ENCODE peak calls at places on chromosomes 4 and X, in ten cellular contexts. F is A549, I is NB4, Q is WTC11, H is HepG2, A is GM12878, K is H1, P is HCT116, W is K562, R is SK-N-SH. X is an unnamed sample.

GRCh38 chrX:11395859-11396258 is 102.6 kb downstream of the AMELX start:
- DNase-seq in I (no peak), H (no peak), P (no peak), A (no peak), F (no peak), R (no peak), W (no peak), Q (no peak), K (no peak), X (no peak)

GRCh38 chrX:68433155-68433980 is at the start of gene OPHN1:
- DNase-seq in Q (peak; percentile 77), W (peak; percentile 57), A (no peak), F (peak; percentile 51), P (peak; percentile 55), K (peak; percentile 34), R (peak; percentile 70), H (peak; percentile 29), I (no peak), X (peak; percentile 72)

GRCh38 chr4:112302320-112303274 is 5.4 kb downstream of the ALPK1 start:
- DNase-seq in F (no peak), R (no peak), W (no peak), I (no peak), H (no peak), Q (no peak), P (no peak), K (no peak), A (no peak), X (no peak)

GRCh38 chrX:44945736-44946135 is 72.7 kb downstream of the KDM6A start:
- DNase-seq in Q (no peak), P (no peak), W (peak; percentile 22), A (no peak), I (peak; percentile 3), R (no peak), K (no peak), H (peak; percentile 10), F (no peak), X (no peak)

GRCh38 chr4:20347526-20347925 is 95.8 kb downstream of the SLIT2 start:
- DNase-seq in H (no peak), F (no peak), A (no peak), Q (no peak), W (no peak), I (no peak), K (no peak), P (no peak), R (no peak), X (no peak)

GRCh38 chr4:68180858-68181531 is 51.3 kb upstream of the TMPRSS11F start:
- DNase-seq in F (peak; percentile 6), H (no peak), I (no peak), A (no peak), R (no peak), W (no peak), P (no peak), Q (no peak), K (no peak), X (no peak)

GRCh38 chrX:1472975-1473374 is 20.3 kb upstream of the ASMTL start:
- DNase-seq in F (no peak), I (no peak), W (no peak), A (no peak), P (no peak), Q (no peak), H (no peak), R (no peak), K (no peak), X (no peak)

GRCh38 chrX:120768254-120768653 is 107.4 kb downstream of the CT47B1 start:
- DNase-seq in Q (no peak), F (no peak), A (no peak), R (no peak), W (no peak), K (no peak), I (no peak), H (no peak), P (no peak), X (no peak)

GRCh38 chrX:63657821-63658220 is 127.2 kb downstream of the ARHGEF9 start:
- DNase-seq in F (no peak), R (no peak), A (no peak), H (no peak), P (peak; percentile 0), W (no peak), Q (no peak), I (peak; percentile 4), K (peak; percentile 0), X (no peak)

GRCh38 chr4:7347981-7348380 is 86.7 kb downstream of the PSAPL1 start:
- DNase-seq in Q (no peak), A (no peak), I (no peak), H (no peak), F (peak; percentile 38), R (no peak), K (no peak), W (no peak), P (no peak), X (no peak)

GRCh38 chr4:33518852-33519251 is 2725.5 kb downstream of the ARAP2 start:
- DNase-seq in H (no peak), A (no peak), R (no peak), K (no peak), W (no peak), I (no peak), P (no peak), Q (no peak), F (no peak), X (no peak)

GRCh38 chr4:142883433-142883832 is 37.3 kb upstream of the INPP4B start:
- DNase-seq in K (no peak), R (no peak), I (peak; percentile 20), W (no peak), A (no peak), H (no peak), P (peak; percentile 12), Q (peak; percentile 24), F (no peak), X (peak; percentile 12)
- TF ChIP-seq MAX in K (no peak), R (no peak), I (no peak), W (no peak), A (no peak), H (no peak), P (no peak), Q (no peak), F (no peak), X (no peak)

DNA sequence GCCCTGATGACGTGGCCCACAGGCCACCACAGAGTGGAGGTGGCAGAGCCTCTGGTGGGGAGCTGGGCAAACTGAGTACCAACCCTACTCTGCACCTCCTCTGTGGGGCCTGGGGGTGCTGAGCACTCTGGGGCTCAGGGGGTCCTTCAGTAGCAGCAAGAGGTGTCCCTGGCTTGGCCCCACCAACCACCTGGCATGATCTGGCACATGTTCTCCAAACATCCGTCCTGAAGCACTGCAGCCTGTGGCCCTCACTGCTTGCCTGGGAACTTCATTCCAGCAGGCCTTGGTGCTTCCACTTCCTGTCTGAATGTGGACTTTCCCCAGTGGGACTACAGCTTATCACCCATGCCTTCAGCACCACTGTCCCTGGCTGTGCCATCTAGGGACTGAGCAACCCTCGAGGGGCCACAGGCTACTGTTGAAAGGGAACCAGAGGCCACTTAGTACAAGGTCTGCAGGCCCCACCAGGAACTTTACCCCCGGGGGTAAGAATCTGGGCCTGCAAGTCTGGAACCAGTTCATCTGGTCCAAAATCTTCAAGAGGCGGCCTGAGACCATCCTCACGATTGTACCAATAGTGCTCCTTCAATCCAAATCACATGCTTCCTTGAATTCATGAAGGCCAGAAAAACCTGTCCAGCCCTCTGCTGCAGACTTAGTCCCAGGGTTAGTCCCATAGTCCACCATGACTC is 13.2 kb downstream of the TNIP2 start:
- DNase-seq in F (no peak), K (no peak), I (no peak), H (no peak), A (no peak), W (no peak), P (no peak), Q (no peak), R (no peak), X (no peak)
- TF ChIP-seq MAX in F (no peak), K (no peak), I (no peak), H (no peak), A (no peak), W (no peak), P (no peak), Q (no peak), R (no peak), X (no peak)

GRCh38 chr4:173507471-173508385 is 22.3 kb downstream of the HAND2 start:
- DNase-seq in A (no peak), F (no peak), R (peak; percentile 83), I (no peak), P (no peak), Q (no peak), H (no peak), W (no peak), K (no peak), X (no peak)

GRCh38 chr4:173506780-173507211 is 23.2 kb downstream of the HAND2 start:
- DNase-seq in Q (no peak), I (no peak), R (peak; percentile 76), F (no peak), W (no peak), A (no peak), P (no peak), K (no peak), H (no peak), X (no peak)

GRCh38 chr4:173508386-173509002 is 21.5 kb downstream of the HAND2 start:
- DNase-seq in I (no peak), A (no peak), R (peak; percentile 55), Q (no peak), P (no peak), H (no peak), W (no peak), K (no peak), F (no peak), X (no peak)

GRCh38 chr4:173511787-173512361 is 18.2 kb downstream of the HAND2 start:
- DNase-seq in H (no peak), F (no peak), P (no peak), R (no peak), W (no peak), I (no peak), K (no peak), Q (no peak), A (no peak), X (no peak)

GRCh38 chr4:173509031-173510001 is 20.7 kb downstream of the HAND2 start:
- DNase-seq in W (no peak), Q (no peak), I (no peak), A (no peak), K (no peak), F (no peak), P (no peak), R (peak; percentile 58), H (no peak), X (no peak)
- TF ChIP-seq MAX in W (no peak), Q (no peak), I (no peak), A (no peak), K (no peak), F (no peak), P (no peak), R (peak; percentile 79), H (no peak), X (no peak)

DNA sequence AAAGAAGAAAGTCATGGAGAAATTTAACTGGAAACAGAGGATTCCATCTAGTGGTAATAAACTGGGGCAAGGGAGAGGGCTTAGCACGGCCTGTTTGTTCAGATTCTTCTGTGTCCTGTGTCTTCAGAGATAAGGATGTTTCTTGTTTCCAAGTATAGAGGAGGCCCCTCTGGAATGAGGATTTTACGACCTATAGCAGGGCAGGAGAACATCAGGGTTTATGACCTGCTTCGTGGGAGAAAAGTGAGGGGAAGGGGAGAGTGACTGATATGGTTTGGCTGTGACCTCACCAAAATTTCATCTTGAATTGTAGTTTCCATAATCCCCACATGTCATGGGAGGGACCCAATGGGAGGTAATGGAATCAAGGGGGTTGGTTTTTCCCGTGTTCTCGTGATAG is 93.0 kb upstream of the LDB2 start:
- DNase-seq in A (no peak), P (no peak), H (no peak), I (no peak), W (no peak), Q (no peak), R (no peak), K (no peak), F (no peak), X (peak; percentile 25)
- TF ChIP-seq MAX in A (no peak), P (no peak), H (no peak), I (no peak), W (no peak), Q (no peak), R (no peak), K (no peak), F (no peak), X (no peak)